ENCODE peak calls at places on chromosomes 12 and 14, in four cellular contexts. W, Q, Y and Z are unnamed samples.

GRCh38 chr14:35332517-35333346 is 40.5 kb downstream of the PSMA6 start:
- DNase-seq in W (no peak), Q (no peak), Y (no peak), Z (no peak)

GRCh38 chr12:80580254-80580653 is 127.2 kb upstream of the MYF6 start:
- DNase-seq in W (no peak), Q (peak), Y (no peak), Z (no peak)

GRCh38 chr14:76348898-76349297 is 27.0 kb upstream of the ESRRB start:
- DNase-seq in W (peak), Q (peak), Y (peak), Z (peak)

GRCh38 chr12:29581641-29582040 is 84.2 kb upstream of the OVCH1 start:
- DNase-seq in W (no peak), Q (peak), Y (no peak), Z (no peak)

GRCh38 chr14:23141706-23142467 is 22.8 kb upstream of the CEBPE start:
- DNase-seq in W (no peak), Q (peak), Y (no peak), Z (peak)

GRCh38 chr12:105961821-105962671 is 176.7 kb downstream of the NUAK1 start:
- DNase-seq in W (no peak), Q (peak), Y (no peak), Z (no peak)

GRCh38 chr12:132560421-132560830 is 50.0 kb downstream of the LRCOL1 start:
- DNase-seq in W (no peak), Q (no peak), Y (no peak), Z (peak)

GRCh38 chr12:105993766-105994165 is 145.0 kb downstream of the NUAK1 start:
- DNase-seq in W (no peak), Q (peak), Y (no peak), Z (no peak)

GRCh38 chr12:63882844-63883243 is 38.3 kb downstream of the SRGAP1 start:
- DNase-seq in W (peak), Q (peak), Y (no peak), Z (peak)

GRCh38 chr12:51971679-51972423 is 20.4 kb downstream of the ACVR1B start:
- DNase-seq in W (no peak), Q (no peak), Y (no peak), Z (no peak)

GRCh38 chr14:54756656-54757392 is 145.8 kb downstream of the GCH1 start:
- DNase-seq in W (no peak), Q (no peak), Y (no peak), Z (no peak)

GRCh38 chr12:91717804-91718203 is 427.8 kb downstream of the BTG1 start:
- DNase-seq in W (no peak), Q (no peak), Y (no peak), Z (no peak)

GRCh38 chr12:55699471-55700055 is 8.1 kb downstream of the ITGA7 start:
- DNase-seq in W (no peak), Q (no peak), Y (no peak), Z (no peak)

GRCh38 chr14:31297112-31297511 is 89.5 kb upstream of the HECTD1 start:
- DNase-seq in W (no peak), Q (no peak), Y (no peak), Z (no peak)

GRCh38 chr12:77325505-77325904 is 260.1 kb upstream of the E2F7 start:
- DNase-seq in W (peak), Q (no peak), Y (no peak), Z (peak)

GRCh38 chr14:98290596-98290995 is 981.4 kb downstream of the BCL11B start:
- DNase-seq in W (no peak), Q (no peak), Y (no peak), Z (no peak)

GRCh38 chr14:64191756-64192155 is 102.4 kb downstream of the ESR2 start:
- DNase-seq in W (no peak), Q (peak), Y (no peak), Z (peak)

DNA sequence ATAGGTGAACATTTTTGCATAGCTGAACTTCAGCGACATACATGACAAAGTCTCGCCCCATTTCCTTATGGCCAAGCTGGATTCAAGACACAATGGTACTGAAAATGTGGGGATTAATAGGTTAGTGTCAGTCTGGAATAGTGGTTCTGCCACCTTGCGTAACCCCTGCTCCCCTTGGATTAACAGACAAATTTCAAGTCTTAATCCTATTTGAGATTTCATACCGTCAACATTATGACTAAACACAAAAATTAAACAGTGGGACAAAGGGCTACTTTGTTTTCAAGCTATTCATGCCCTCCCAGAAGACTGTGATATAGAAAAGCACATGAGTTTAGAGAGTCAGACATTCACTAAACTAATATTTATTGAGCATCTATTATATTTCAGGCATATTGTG is 138.9 kb upstream of the HIF1A start:
- DNase-seq in W (no peak), Q (no peak), Y (no peak), Z (no peak)
- H2AK5ac ChIP-seq in W (no peak), Q (peak), Y (no peak), Z (no peak)

DNA sequence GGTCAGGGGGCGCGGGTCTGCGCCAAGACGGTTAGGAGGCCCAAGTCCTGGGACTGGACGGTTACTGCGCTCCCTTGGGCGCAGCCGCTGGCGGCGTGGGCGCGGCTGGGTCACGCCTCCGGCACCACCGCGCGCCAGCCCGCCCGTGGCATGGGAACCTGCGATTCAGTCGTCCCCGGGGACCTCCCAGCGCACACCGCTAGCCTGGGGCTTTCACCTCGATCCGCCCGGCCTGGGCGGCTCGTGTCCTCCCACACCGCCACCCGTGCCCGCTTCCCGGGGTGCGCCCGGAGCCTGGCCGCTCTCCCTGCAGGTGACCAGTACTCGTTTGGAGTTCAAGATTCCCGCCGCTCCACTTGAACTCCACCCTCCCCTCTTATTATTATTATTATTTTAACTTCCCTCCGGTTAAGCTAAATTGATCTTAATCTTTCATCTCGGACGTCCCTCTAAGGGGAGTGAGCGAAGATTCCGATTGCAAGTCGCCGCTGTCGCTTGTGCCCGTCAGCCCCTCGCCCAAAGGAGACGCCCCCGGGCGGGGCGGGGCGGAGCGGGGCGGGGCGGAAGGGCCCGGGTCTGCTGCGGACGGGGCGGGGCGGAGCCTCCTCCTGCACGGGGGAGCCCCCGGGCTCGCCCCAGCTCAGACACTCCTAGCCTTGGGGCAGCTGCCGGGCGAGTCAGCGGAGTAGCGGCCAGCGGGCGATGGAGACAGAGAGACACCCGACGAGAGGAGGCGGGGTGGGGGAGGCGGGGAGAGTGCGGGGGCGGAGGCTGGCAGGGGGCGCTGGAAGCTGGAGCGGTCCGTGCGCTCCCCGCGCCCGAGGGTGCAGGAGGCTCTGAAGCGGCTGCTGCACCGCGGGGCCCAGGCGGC is at the start of gene KCNMB4:
- DNase-seq in W (peak), Q (peak), Y (peak), Z (peak)
- H4K8ac ChIP-seq in W (no peak), Q (peak), Y (peak), Z (no peak)

DNA sequence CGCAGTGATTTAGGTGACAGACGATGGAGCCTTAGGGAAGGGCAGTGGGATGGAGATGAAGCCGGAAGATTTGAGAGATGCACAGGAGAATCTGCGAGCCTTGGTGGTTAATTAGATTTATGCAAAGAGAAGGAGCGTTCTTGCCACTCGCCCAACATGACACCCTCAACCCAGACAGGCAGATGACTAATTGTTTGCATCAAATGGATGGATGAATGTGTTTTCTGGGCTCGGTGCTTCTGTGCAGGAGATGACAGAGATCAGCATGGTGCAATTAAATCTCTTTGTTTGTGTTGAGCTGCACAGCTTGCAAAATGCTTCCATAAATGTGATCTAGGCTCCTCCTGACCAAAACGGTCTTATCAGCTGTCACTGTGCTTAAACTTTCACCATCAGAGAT is 202.3 kb upstream of the PRMT8 start:
- DNase-seq in W (no peak), Q (no peak), Y (no peak), Z (no peak)
- H4K5ac ChIP-seq in W (no peak), Q (no peak), Y (no peak), Z (no peak)

GRCh38 chr14:73744874-73745529 is 30.8 kb upstream of the PNMA1 start:
- DNase-seq in W (peak), Q (no peak), Y (no peak), Z (no peak)
- H2AK5ac ChIP-seq in W (no peak), Q (peak), Y (no peak), Z (no peak)

DNA sequence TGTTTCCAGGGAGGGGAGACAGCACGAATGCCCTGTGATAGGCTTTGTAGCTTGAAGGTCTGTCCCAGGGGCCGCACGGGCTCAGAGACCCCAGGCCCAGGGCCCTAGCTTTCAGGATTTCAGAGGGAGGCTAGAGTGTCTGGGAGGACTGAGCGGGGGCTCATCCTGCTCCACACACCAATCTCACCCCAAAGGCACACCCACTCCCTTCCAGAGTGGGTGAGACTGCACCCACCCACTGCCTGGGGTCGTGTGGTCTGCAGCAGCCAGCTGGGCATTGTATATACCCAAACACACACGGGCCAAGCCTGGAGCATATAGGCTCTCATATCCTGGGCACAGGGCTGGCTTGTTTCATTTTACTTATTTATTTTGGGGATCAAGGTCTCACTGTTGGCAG is 5.8 kb upstream of the SLC25A47 start:
- DNase-seq in W (no peak), Q (no peak), Y (no peak), Z (no peak)
- H4K8ac ChIP-seq in W (no peak), Q (no peak), Y (no peak), Z (no peak)

GRCh38 chr14:66698503-66698902 is 190.6 kb downstream of the GPHN start:
- DNase-seq in W (no peak), Q (no peak), Y (no peak), Z (no peak)
- H4K5ac ChIP-seq in W (no peak), Q (no peak), Y (no peak), Z (no peak)

DNA sequence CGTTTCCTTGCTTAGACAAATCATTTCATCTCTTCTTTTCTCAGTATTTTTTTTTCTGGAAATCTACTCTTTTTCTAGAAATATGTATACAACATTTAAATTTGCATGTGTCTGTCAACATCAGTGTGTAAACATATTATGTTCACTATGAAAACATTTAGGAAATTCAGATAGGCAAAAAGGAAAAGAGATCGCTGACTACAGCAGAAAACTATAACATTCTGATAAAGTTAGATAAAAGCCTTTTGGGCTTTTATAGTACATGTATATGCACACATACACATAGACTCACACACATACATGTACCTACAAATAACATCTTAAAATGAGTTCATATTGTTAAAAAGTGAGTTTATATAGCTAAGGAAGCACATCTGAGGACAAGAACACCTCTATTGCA is 142.1 kb downstream of the RAD51B start:
- DNase-seq in W (no peak), Q (no peak), Y (no peak), Z (no peak)
- H2AK5ac ChIP-seq in W (no peak), Q (no peak), Y (no peak), Z (no peak)

GRCh38 chr12:116430911-116431565 is 128.1 kb upstream of the MAP1LC3B2 start:
- DNase-seq in W (no peak), Q (no peak), Y (no peak), Z (peak)

GRCh38 chr12:116426391-116427136 is 132.6 kb upstream of the MAP1LC3B2 start:
- DNase-seq in W (peak), Q (peak), Y (peak), Z (peak)

GRCh38 chr12:116423053-116423452 is 136.1 kb upstream of the MAP1LC3B2 start:
- DNase-seq in W (no peak), Q (peak), Y (no peak), Z (peak)

GRCh38 chr12:116425256-116426193 is 133.7 kb upstream of the MAP1LC3B2 start:
- DNase-seq in W (no peak), Q (no peak), Y (no peak), Z (no peak)

GRCh38 chr12:116427200-116427932 is 131.8 kb upstream of the MAP1LC3B2 start:
- DNase-seq in W (peak), Q (no peak), Y (peak), Z (peak)
- H4K8ac ChIP-seq in W (no peak), Q (peak), Y (peak), Z (no peak)